ENCODE peak calls at places on chromosome 13, in nine cellular contexts. D is T-helper 9 cell; A is cardiac fibroblast; I is GM12864; N is K562; J is stimulated activated CD8-positive, alpha-beta memory T cell treated with anti-CD3 and anti-CD28 coated beads, Interleukin-2, amount 100 ng/mL, for 48 hours; K is mucosa of descending colon; V is CD8-positive, alpha-beta T cell; Q is ureter. Y is an unnamed sample.
A peak's percentile ranks its signal among the peaks of the same experiment; 100 is the strongest.

GRCh38 chr13:109971006-109971744 is 184.8 kb upstream of the IRS2 start:
- DNase-seq in D (no peak), A (no peak), I (no peak), N (no peak), J (no peak), K (no peak), V (no peak), Q (no peak), Y (no peak)

GRCh38 chr13:111411186-111411858 is 90.9 kb downstream of the TEX29 start:
- DNase-seq in D (no peak), A (no peak), I (no peak), N (no peak), J (no peak), K (no peak), V (no peak), Q (no peak), Y (peak; percentile 90)

GRCh38 chr13:31731923-31732322 is 7.4 kb upstream of the RXFP2 start:
- DNase-seq in D (no peak), A (no peak), I (no peak), N (no peak), J (no peak), K (no peak), V (no peak), Q (no peak), Y (no peak)

GRCh38 chr13:114161644-114162532 is 17.2 kb upstream of the CFAP97D2 start:
- DNase-seq in D (no peak), A (peak; percentile 82), I (no peak), N (no peak), J (no peak), K (peak; percentile 86), V (peak; percentile 57), Q (peak; percentile 68), Y (peak; percentile 62)

GRCh38 chr13:103883152-103883551 is 816.9 kb upstream of the SLC10A2 start:
- DNase-seq in D (no peak), A (peak; percentile 92), I (no peak), N (no peak), J (no peak), K (peak; percentile 61), V (no peak), Q (peak; percentile 81), Y (peak; percentile 63)

GRCh38 chr13:18992791-18993190 is 188.8 kb downstream of the TUBA3C start:
- DNase-seq in D (no peak), A (no peak), I (no peak), N (no peak), J (no peak), K (no peak), V (no peak), Q (no peak), Y (no peak)

GRCh38 chr13:114116734-114117133 is 15.7 kb downstream of the RASA3 start:
- DNase-seq in D (no peak), A (no peak), I (no peak), N (no peak), J (no peak), K (no peak), V (no peak), Q (no peak), Y (no peak)

GRCh38 chr13:35855531-35856019 is 275.6 kb downstream of the DCLK1 start:
- DNase-seq in D (no peak), A (no peak), I (no peak), N (no peak), J (no peak), K (no peak), V (no peak), Q (no peak), Y (peak; percentile 94)

GRCh38 chr13:110015253-110015652 is 228.9 kb upstream of the IRS2 start:
- DNase-seq in D (no peak), A (no peak), I (no peak), N (no peak), J (no peak), K (no peak), V (no peak), Q (peak; percentile 57), Y (no peak)

GRCh38 chr13:99766641-99767045 is 204.9 kb downstream of the ZIC5 start:
- DNase-seq in D (no peak), A (no peak), I (no peak), N (no peak), J (no peak), K (no peak), V (no peak), Q (no peak), Y (peak; percentile 70)

GRCh38 chr13:31951215-31951678 is 80.3 kb upstream of the FRY start:
- DNase-seq in D (no peak), A (no peak), I (peak; percentile 66), N (no peak), J (no peak), K (peak; percentile 50), V (no peak), Q (peak; percentile 66), Y (peak; percentile 54)

GRCh38 chr13:51331354-51331861 is 8.1 kb upstream of the SERPINE3 start:
- DNase-seq in D (no peak), A (no peak), I (no peak), N (no peak), J (peak; percentile 3), K (no peak), V (no peak), Q (no peak), Y (no peak)

Y was measured in NCI-H69.